ENCODE peak calls at places on chromosome 6, in four cellular contexts. H is K562, V is HCT116, Z is H1. B is an unnamed sample.
A peak's percentile ranks its signal among the peaks of the same experiment; 100 is the strongest.

GRCh38 chr6:77089776-77090175 is 373.5 kb downstream of the HTR1B start:
- DNase-seq in H (no peak), V (no peak), Z (no peak), B (no peak)

GRCh38 chr6:147546501-147547368 is 38.2 kb downstream of the SAMD5 start:
- DNase-seq in H (no peak), V (no peak), Z (no peak), B (no peak)

GRCh38 chr6:40000964-40001515 is 66.8 kb upstream of the MOCS1 start:
- DNase-seq in H (no peak), V (no peak), Z (no peak), B (no peak)

GRCh38 chr6:124670801-124671200 is 291.4 kb upstream of the RNF217 start:
- DNase-seq in H (no peak), V (no peak), Z (no peak), B (no peak)

GRCh38 chr6:106939848-106940247 is 34.7 kb downstream of the CD24 start:
- DNase-seq in H (no peak), V (no peak), Z (no peak), B (peak; percentile 40)

GRCh38 chr6:116265081-116265829 is 11.4 kb upstream of the TSPYL4 start:
- DNase-seq in H (no peak), V (no peak), Z (no peak), B (no peak)

GRCh38 chr6:19317587-19317986 is 519.6 kb upstream of the ID4 start:
- DNase-seq in H (no peak), V (no peak), Z (no peak), B (no peak)

GRCh38 chr6:117344444-117345291 is 79.3 kb downstream of the VGLL2 start:
- DNase-seq in H (peak; percentile 65), V (no peak), Z (no peak), B (no peak)

GRCh38 chr6:124040655-124041054 is 237.0 kb downstream of the NKAIN2 start:
- DNase-seq in H (no peak), V (no peak), Z (no peak), B (no peak)

GRCh38 chr6:27986928-27987725 is 30.1 kb downstream of the OR2B6 start:
- DNase-seq in H (no peak), V (no peak), Z (no peak), B (no peak)

GRCh38 chr6:30463651-30464618 is 25.4 kb upstream of the HLA-E start:
- DNase-seq in H (no peak), V (no peak), Z (no peak), B (peak; percentile 15)

GRCh38 chr6:13465734-13466133 is 21.7 kb downstream of the GFOD1 start:
- DNase-seq in H (no peak), V (no peak), Z (no peak), B (no peak)
- TF ChIP-seq EGR1 in H (no peak), V (no peak), Z (no peak), B (no peak)

GRCh38 chr6:6746334-6746969 is 157.9 kb downstream of the LY86 start:
- DNase-seq in H (no peak), V (no peak), Z (no peak), B (no peak)

GRCh38 chr6:6749791-6750434 is 161.4 kb downstream of the LY86 start:
- DNase-seq in H (peak; percentile 92), V (peak; percentile 56), Z (no peak), B (no peak)

GRCh38 chr6:6746970-6747338 is 158.4 kb downstream of the LY86 start:
- DNase-seq in H (no peak), V (no peak), Z (no peak), B (no peak)

GRCh38 chr6:6747371-6747770 is 158.9 kb downstream of the LY86 start:
- DNase-seq in H (no peak), V (no peak), Z (no peak), B (no peak)

GRCh38 chr6:6748001-6748400 is 159.5 kb downstream of the LY86 start:
- DNase-seq in H (no peak), V (no peak), Z (no peak), B (no peak)
- TF ChIP-seq EGR1 in H (no peak), V (no peak), Z (no peak), B (no peak)

DNA sequence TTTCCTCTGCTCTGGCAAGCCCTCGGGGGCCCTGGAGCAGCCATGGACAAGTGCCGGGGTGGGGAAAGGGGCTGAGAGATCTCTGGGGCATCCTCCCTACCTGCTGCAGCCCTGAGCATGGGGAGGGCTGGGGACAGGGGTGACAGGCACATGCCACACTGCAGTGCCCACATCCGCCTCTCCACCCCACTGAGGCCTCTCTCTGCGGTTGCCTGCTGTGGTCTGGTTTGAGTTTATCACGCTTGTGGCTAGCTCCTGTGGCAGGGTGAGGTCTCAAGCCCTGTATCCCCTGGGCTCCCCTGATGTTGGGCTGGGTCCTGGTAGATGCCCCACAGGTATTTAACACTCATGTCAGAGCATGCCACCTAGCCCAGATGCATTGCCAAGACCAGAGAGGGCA is 52.9 kb upstream of the MLN start:
- DNase-seq in H (no peak), V (no peak), Z (no peak), B (peak; percentile 58)
- TF ChIP-seq EGR1 in H (no peak), V (no peak), Z (no peak), B (no peak)

GRCh38 chr6:69466979-69467570 is 329.7 kb downstream of the LMBRD1 start:
- DNase-seq in H (no peak), V (no peak), Z (no peak), B (no peak)
- TF ChIP-seq EGR1 in H (no peak), V (no peak), Z (no peak), B (no peak)

DNA sequence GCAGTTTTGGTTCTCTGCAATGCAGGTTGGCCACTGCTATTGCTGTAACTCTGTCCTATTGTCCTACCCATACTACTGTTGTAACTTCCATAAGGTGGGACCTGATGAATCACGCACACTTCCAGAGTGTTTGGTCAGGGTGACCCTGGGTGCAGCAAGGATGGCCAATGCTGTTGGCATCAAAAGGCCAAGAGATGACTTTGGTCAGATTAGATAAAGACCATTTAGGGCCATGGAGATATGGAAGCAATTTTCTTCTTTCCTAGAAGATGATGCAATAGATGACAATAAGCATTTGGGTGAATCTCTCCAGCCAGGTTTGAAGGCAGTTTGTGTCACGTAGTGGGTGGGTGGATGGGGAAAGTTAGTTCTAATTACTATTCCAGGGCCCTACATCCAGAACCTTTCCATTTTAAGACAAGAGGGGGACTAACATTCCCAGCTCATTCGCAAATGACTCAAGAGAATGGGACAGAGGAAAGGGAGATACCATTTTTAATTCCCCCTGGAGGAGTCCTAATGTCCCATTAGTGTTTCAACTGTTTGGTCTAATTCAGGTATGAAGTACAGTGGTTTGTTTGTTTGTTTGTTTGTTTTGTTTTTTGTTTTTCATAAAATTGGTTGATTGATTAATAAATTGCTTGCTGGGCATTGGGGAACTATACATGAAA is 35.6 kb downstream of the KLHL31 start:
- DNase-seq in H (no peak), V (no peak), Z (no peak), B (no peak)
- TF ChIP-seq EGR1 in H (no peak), V (no peak), Z (no peak), B (no peak)

DNA sequence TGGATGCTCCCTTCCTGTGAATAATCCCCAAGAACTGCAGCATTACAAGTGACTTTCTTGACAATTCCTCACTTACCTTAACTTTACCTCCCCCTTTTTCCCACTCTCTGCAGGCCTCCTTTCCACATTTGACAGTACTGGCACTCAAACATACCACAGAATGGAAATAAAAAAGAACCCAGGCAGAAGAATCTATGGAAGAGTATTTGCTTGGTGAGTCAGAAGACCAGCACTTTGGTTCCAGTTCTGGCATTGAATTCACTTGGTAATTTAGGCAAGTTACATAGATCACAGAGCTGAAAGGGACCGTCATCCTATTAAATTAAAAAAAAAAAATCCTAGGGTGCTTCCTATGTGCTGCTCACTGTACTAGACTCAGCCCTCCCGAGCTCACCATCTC is 55.0 kb downstream of the BTBD9 start:
- DNase-seq in H (no peak), V (no peak), Z (no peak), B (no peak)
- TF ChIP-seq EGR1 in H (no peak), V (no peak), Z (no peak), B (no peak)

GRCh38 chr6:99016355-99016754 is 68.6 kb upstream of the FBXL4 start:
- DNase-seq in H (no peak), V (no peak), Z (no peak), B (no peak)

GRCh38 chr6:99013661-99014458 is 66.1 kb upstream of the FBXL4 start:
- DNase-seq in H (no peak), V (no peak), Z (no peak), B (no peak)

GRCh38 chr6:99024089-99024488 is 76.3 kb upstream of the FBXL4 start:
- DNase-seq in H (no peak), V (no peak), Z (no peak), B (no peak)

GRCh38 chr6:99022039-99022609 is 74.4 kb upstream of the FBXL4 start:
- DNase-seq in H (no peak), V (no peak), Z (no peak), B (no peak)

DNA sequence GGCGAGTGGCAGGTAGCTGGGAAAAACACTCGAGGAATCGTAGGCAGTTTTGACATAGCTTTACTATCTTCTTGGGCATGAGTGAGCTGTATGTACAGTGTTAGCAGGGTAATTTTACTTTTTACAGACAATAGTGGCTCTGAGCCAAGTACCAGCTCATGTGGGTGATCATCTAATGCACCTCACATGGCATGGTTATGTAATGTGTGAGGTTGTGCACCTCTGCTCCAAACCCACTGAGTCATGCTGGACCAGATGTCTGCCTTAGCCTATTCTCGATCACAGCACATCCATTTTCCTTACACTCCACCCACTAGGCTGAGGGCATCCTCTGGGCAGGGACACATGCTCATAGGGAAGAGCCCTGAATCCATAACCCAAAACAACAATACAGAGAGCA is 71.6 kb upstream of the FBXL4 start:
- DNase-seq in H (no peak), V (no peak), Z (no peak), B (no peak)
- TF ChIP-seq EGR1 in H (no peak), V (no peak), Z (no peak), B (no peak)

GRCh38 chr6:135880066-135880972 is 28.8 kb downstream of the PDE7B start:
- DNase-seq in H (no peak), V (no peak), Z (no peak), B (peak; percentile 61)
- TF ChIP-seq EGR1 in H (no peak), V (no peak), Z (no peak), B (no peak)

GRCh38 chr6:3294396-3294795 is 35.6 kb downstream of the PSMG4 start:
- DNase-seq in H (no peak), V (no peak), Z (no peak), B (no peak)
- TF ChIP-seq EGR1 in H (no peak), V (no peak), Z (no peak), B (no peak)

DNA sequence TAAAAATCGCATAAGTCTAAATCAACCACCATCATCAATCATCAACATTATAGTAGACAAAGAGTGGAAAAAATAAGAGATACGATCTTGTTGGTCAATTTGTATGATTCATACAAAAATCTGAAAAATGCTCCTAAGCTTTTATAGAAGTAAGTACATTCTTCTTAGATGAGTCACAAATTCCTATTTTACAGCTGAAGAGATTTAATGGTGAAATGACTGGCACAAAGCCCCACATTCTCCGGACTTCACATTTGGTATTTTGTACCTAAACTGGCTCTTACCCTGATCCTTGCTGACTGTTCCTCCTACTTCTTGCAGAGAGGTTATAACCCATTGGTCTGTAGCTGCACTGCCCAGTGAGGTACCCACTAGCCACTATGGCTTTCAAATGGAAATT is 29.9 kb upstream of the PREP start:
- DNase-seq in H (no peak), V (peak; percentile 34), Z (no peak), B (no peak)
- TF ChIP-seq EGR1 in H (no peak), V (no peak), Z (no peak), B (no peak)

B was measured in GM12878.